ENCODE peak calls at places on chromosomes 12 and 14, in six cellular contexts. G is tibial artery, K is mucosa of descending colon, F is WTC11, J is uterus, M is osteocyte. C is an unnamed sample.
A peak's percentile ranks its signal among the peaks of the same experiment; 100 is the strongest.

GRCh38 chr12:112419269-112420133 is 754 bp downstream of the PTPN11 start:
- DNase-seq in G (peak; percentile 75), K (peak; percentile 74), F (peak; percentile 65), J (peak; percentile 77), M (peak; percentile 88), C (peak; percentile 59)

GRCh38 chr14:64879635-64880381 is at the start of gene SPTB:
- DNase-seq in G (no peak), K (peak; percentile 48), F (peak; percentile 59), J (peak; percentile 17), M (no peak), C (no peak)

GRCh38 chr14:37594238-37594915 is 672 bp downstream of the FOXA1 start:
- DNase-seq in G (no peak), K (peak; percentile 56), F (peak; percentile 77), J (no peak), M (no peak), C (no peak)

GRCh38 chr14:61573748-61574513 is 121.4 kb upstream of the HIF1A start:
- DNase-seq in G (no peak), K (no peak), F (no peak), J (no peak), M (no peak), C (no peak)

GRCh38 chr12:13000935-13001724 is 1.1 kb upstream of the HEBP1 start:
- DNase-seq in G (peak; percentile 48), K (peak; percentile 71), F (peak; percentile 63), J (peak; percentile 61), M (peak; percentile 87), C (no peak)

GRCh38 chr14:102554835-102555819 is 37.3 kb upstream of the RCOR1 start:
- DNase-seq in G (peak; percentile 42), K (peak; percentile 77), F (peak; percentile 75), J (no peak), M (no peak), C (no peak)

GRCh38 chr14:85313801-85314207 is 216.1 kb upstream of the FLRT2 start:
- DNase-seq in G (no peak), K (no peak), F (no peak), J (no peak), M (no peak), C (no peak)

GRCh38 chr14:94998702-94999101 is 158.6 kb downstream of the DICER1 start:
- DNase-seq in G (no peak), K (no peak), F (peak; percentile 65), J (no peak), M (no peak), C (no peak)

GRCh38 chr12:68759852-68760251 is 13.9 kb downstream of the SLC35E3 start:
- DNase-seq in G (no peak), K (no peak), F (no peak), J (no peak), M (no peak), C (no peak)

DNA sequence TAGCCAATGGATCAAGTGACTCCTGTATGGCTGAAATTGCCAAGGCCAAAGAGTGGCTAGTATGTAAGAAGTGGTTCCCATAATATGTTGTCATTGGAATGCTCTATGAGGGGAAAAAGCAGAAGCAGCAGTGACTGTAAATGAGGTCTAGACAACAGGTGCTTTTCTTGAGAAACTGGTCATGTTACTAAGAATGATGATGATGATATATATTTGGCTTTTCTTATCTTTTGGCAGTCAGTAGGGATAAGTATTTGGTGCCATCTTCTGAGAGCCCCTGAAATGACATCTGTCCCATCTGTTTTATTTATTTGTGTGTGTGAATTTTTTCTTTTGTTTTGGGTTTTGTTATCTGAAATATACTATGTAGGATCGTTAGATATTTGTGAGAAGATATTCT is 141.7 kb downstream of the SYT1 start:
- DNase-seq in G (no peak), K (no peak), F (no peak), J (no peak), M (no peak), C (no peak)
- TF ChIP-seq CTCF in G (no peak), K (no peak), F (no peak), J (no peak), M (peak; percentile 42), C (no peak)

GRCh38 chr12:71896171-71896570 is 42.5 kb upstream of the TPH2 start:
- DNase-seq in G (no peak), K (no peak), F (no peak), J (no peak), M (no peak), C (no peak)

GRCh38 chr12:71904629-71905028 is 34.0 kb upstream of the TPH2 start:
- DNase-seq in G (no peak), K (no peak), F (no peak), J (no peak), M (no peak), C (no peak)

DNA sequence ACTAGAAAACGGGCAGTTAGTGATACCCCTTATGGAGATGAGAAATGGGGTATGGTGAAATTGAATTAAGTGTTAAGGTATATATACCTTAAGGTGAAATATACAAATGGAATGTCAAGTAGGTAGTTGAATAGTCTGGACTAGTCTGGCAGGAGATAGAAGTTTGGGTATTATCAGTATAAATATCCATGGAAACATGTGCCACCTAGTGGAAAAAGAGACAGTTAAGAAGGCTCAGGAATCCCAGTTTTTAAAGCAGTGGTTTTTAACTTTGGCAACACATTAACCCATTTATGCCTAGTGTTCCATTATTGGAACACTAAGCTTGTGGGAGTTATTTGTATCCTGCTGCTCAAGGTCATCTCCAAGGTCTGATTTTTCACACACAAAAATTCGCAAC is 38.6 kb upstream of the TPH2 start:
- DNase-seq in G (no peak), K (no peak), F (no peak), J (no peak), M (no peak), C (no peak)
- TF ChIP-seq CTCF in G (no peak), K (no peak), F (no peak), J (no peak), M (peak; percentile 36), C (no peak)

GRCh38 chr14:75672588-75673192 is 11.6 kb downstream of the TTLL5 start:
- DNase-seq in G (no peak), K (no peak), F (no peak), J (no peak), M (no peak), C (no peak)

GRCh38 chr14:75673345-75673744 is 12.3 kb downstream of the TTLL5 start:
- DNase-seq in G (no peak), K (no peak), F (no peak), J (no peak), M (no peak), C (no peak)

GRCh38 chr14:75675265-75675960 is 14.4 kb downstream of the TTLL5 start:
- DNase-seq in G (no peak), K (no peak), F (no peak), J (no peak), M (no peak), C (no peak)
- TF ChIP-seq CTCF in G (no peak), K (no peak), F (no peak), J (no peak), M (peak; percentile 18), C (no peak)

DNA sequence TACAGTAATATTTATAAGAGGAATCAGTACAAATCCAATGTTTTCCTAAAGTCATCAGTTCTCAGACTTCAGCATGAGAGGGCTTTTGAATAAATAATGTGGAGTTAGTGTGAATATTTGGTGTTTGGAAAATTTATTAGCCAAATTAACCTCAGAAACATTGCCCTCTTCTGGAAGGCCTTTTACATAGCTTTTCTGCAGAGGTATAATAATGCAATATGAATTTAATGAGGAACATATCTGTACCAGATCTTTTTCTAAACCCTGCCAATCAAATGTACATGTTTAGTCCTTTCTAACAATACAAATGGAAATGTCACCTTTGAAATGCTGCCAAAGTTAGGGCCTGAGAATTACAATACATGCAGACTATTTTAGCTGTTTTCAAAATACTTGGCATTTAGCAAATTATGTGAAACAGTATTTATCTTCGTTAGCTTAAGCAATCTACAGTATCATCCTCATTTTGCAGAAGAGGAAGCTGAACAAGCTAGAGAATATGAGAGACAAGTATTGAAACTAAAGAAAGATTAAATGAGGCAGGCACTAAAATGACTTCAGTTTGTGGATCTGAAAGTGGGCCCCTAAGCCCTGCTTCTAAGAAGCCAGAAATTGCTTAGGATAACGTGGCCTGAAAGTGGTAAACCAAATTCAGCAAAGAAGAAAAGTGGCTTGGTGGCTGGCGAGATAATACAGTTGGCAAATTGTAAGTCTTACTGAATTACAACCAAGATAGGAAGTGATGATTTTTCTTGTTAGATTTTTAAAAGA is 60.4 kb upstream of the MANSC4 start:
- DNase-seq in G (no peak), K (no peak), F (no peak), J (no peak), M (no peak), C (no peak)
- TF ChIP-seq CTCF in G (no peak), K (no peak), F (no peak), J (no peak), M (peak; percentile 46), C (no peak)